ENCODE peak calls at places on chromosomes 2 and 18, in six cellular contexts. One of them, this sample, is unnamed.

GRCh38 chr2:164028764-164029534 is 293.1 kb upstream of the FIGN start:
- DNase-seq in A549: no peak
- DNase-seq in foreskin fibroblast: no peak
- DNase-seq in cardiac muscle cell: no peak
- DNase-seq in stomach: no peak
- DNase-seq in GM23338: peak
- DNase-seq in this sample: no peak

GRCh38 chr2:189751080-189751658 is 11.4 kb downstream of the OSGEPL1 start:
- DNase-seq in stomach: peak
- DNase-seq in A549: peak
- DNase-seq in cardiac muscle cell: peak
- DNase-seq in GM23338: peak
- DNase-seq in foreskin fibroblast: peak
- DNase-seq in this sample: no peak

GRCh38 chr2:45892236-45892701 is 240.8 kb downstream of the PRKCE start:
- DNase-seq in GM23338: no peak
- DNase-seq in A549: no peak
- DNase-seq in foreskin fibroblast: no peak
- DNase-seq in stomach: no peak
- DNase-seq in cardiac muscle cell: peak
- DNase-seq in this sample: no peak

GRCh38 chr2:31383471-31384153 is 30.9 kb downstream of the XDH start:
- DNase-seq in cardiac muscle cell: no peak
- DNase-seq in foreskin fibroblast: peak
- DNase-seq in A549: peak
- DNase-seq in GM23338: no peak
- DNase-seq in stomach: no peak
- DNase-seq in this sample: no peak

GRCh38 chr2:5692561-5693287 is 540 bp downstream of the SOX11 start:
- DNase-seq in cardiac muscle cell: peak
- DNase-seq in foreskin fibroblast: no peak
- DNase-seq in stomach: no peak
- DNase-seq in GM23338: peak
- DNase-seq in A549: peak
- DNase-seq in this sample: no peak

GRCh38 chr2:24077535-24077877 is 1.4 kb upstream of the SF3B6 start:
- DNase-seq in cardiac muscle cell: no peak
- DNase-seq in stomach: no peak
- DNase-seq in foreskin fibroblast: no peak
- DNase-seq in A549: no peak
- DNase-seq in GM23338: no peak
- DNase-seq in this sample: no peak

GRCh38 chr2:232667989-232668583 is 29.0 kb upstream of the GIGYF2 start:
- DNase-seq in cardiac muscle cell: no peak
- DNase-seq in A549: no peak
- DNase-seq in foreskin fibroblast: no peak
- DNase-seq in stomach: no peak
- DNase-seq in GM23338: no peak
- DNase-seq in this sample: no peak

GRCh38 chr2:101501443-101501842 is 26.5 kb upstream of the RFX8 start:
- DNase-seq in stomach: no peak
- DNase-seq in GM23338: no peak
- DNase-seq in foreskin fibroblast: no peak
- DNase-seq in cardiac muscle cell: peak
- DNase-seq in A549: no peak
- DNase-seq in this sample: no peak

GRCh38 chr18:61569176-61569892 is 236.1 kb downstream of the CDH20 start:
- DNase-seq in cardiac muscle cell: no peak
- DNase-seq in stomach: no peak
- DNase-seq in foreskin fibroblast: peak
- DNase-seq in A549: no peak
- DNase-seq in GM23338: peak
- DNase-seq in this sample: no peak

GRCh38 chr2:130728549-130729310 is at the start of gene GPR148:
- DNase-seq in GM23338: no peak
- DNase-seq in stomach: no peak
- DNase-seq in A549: no peak
- DNase-seq in cardiac muscle cell: no peak
- DNase-seq in foreskin fibroblast: no peak
- DNase-seq in this sample: no peak

GRCh38 chr2:232624554-232624842 is 8.9 kb upstream of the EFHD1 start:
- DNase-seq in cardiac muscle cell: no peak
- DNase-seq in GM23338: no peak
- DNase-seq in stomach: no peak
- DNase-seq in foreskin fibroblast: no peak
- DNase-seq in A549: no peak
- DNase-seq in this sample: no peak

GRCh38 chr2:105179469-105180372 is 61.8 kb upstream of the GPR45 start:
- DNase-seq in foreskin fibroblast: peak
- DNase-seq in cardiac muscle cell: peak
- DNase-seq in A549: peak
- DNase-seq in GM23338: peak
- DNase-seq in stomach: peak
- DNase-seq in this sample: no peak
- TF ChIP-seq CTCF in foreskin fibroblast: peak
- TF ChIP-seq CTCF in cardiac muscle cell: peak
- TF ChIP-seq CTCF in A549: peak
- TF ChIP-seq CTCF in GM23338: peak
- TF ChIP-seq CTCF in stomach: no peak
- TF ChIP-seq CTCF in this sample: no peak

GRCh38 chr18:11981633-11982366 is 493 bp downstream of the IMPA2 start:
- DNase-seq in A549: no peak
- DNase-seq in stomach: peak
- DNase-seq in cardiac muscle cell: peak
- DNase-seq in foreskin fibroblast: no peak
- DNase-seq in GM23338: peak
- DNase-seq in this sample: peak

GRCh38 chr18:11980148-11980554 is 1.2 kb upstream of the IMPA2 start:
- DNase-seq in stomach: no peak
- DNase-seq in foreskin fibroblast: no peak
- DNase-seq in GM23338: no peak
- DNase-seq in cardiac muscle cell: no peak
- DNase-seq in A549: no peak
- DNase-seq in this sample: no peak

GRCh38 chr18:11981383-11981632 is at the start of gene IMPA2:
- DNase-seq in foreskin fibroblast: no peak
- DNase-seq in stomach: no peak
- DNase-seq in GM23338: no peak
- DNase-seq in A549: no peak
- DNase-seq in cardiac muscle cell: no peak
- DNase-seq in this sample: no peak

GRCh38 chr18:11982981-11983380 is 1.7 kb downstream of the IMPA2 start:
- DNase-seq in cardiac muscle cell: no peak
- DNase-seq in foreskin fibroblast: no peak
- DNase-seq in GM23338: peak
- DNase-seq in A549: no peak
- DNase-seq in stomach: no peak
- DNase-seq in this sample: no peak

GRCh38 chr18:11980555-11981382 is 538 bp upstream of the IMPA2 start:
- DNase-seq in GM23338: peak
- DNase-seq in cardiac muscle cell: peak
- DNase-seq in A549: peak
- DNase-seq in foreskin fibroblast: peak
- DNase-seq in stomach: peak
- DNase-seq in this sample: peak
- TF ChIP-seq CTCF in GM23338: peak
- TF ChIP-seq CTCF in cardiac muscle cell: no peak
- TF ChIP-seq CTCF in A549: no peak
- TF ChIP-seq CTCF in foreskin fibroblast: no peak
- TF ChIP-seq CTCF in stomach: no peak
- TF ChIP-seq CTCF in this sample: no peak

GRCh38 chr2:236981710-236982485 is 103.8 kb upstream of the COPS8 start:
- DNase-seq in cardiac muscle cell: no peak
- DNase-seq in GM23338: no peak
- DNase-seq in foreskin fibroblast: no peak
- DNase-seq in stomach: no peak
- DNase-seq in A549: no peak
- DNase-seq in this sample: no peak

GRCh38 chr2:236986524-236987330 is 99.0 kb upstream of the COPS8 start:
- DNase-seq in stomach: no peak
- DNase-seq in foreskin fibroblast: no peak
- DNase-seq in A549: no peak
- DNase-seq in cardiac muscle cell: no peak
- DNase-seq in GM23338: no peak
- DNase-seq in this sample: no peak

GRCh38 chr2:236982693-236983092 is 103.0 kb upstream of the COPS8 start:
- DNase-seq in stomach: no peak
- DNase-seq in GM23338: no peak
- DNase-seq in foreskin fibroblast: no peak
- DNase-seq in cardiac muscle cell: no peak
- DNase-seq in A549: no peak
- DNase-seq in this sample: no peak

GRCh38 chr2:236985940-236986339 is 99.7 kb upstream of the COPS8 start:
- DNase-seq in A549: no peak
- DNase-seq in stomach: no peak
- DNase-seq in cardiac muscle cell: no peak
- DNase-seq in foreskin fibroblast: no peak
- DNase-seq in GM23338: no peak
- DNase-seq in this sample: no peak

DNA sequence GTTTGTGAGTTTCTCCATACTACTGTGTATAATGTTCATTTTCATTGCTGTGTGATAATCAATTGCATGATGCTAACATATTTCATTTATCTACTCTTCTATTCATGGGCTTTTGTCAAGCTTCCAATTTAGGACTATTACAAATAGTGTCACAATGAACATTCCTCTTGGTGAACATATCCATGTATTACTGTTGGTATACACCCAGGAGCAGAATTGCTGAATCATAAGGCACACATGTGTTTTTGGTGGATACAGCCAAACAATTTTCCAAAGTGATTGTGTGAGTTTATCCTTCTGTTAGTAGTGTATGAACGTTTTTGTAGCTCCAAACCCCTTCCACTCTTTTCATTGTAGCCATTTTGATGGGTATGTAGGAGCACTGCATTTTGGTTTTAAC is 101.6 kb upstream of the COPS8 start:
- DNase-seq in cardiac muscle cell: no peak
- DNase-seq in stomach: no peak
- DNase-seq in A549: no peak
- DNase-seq in GM23338: no peak
- DNase-seq in foreskin fibroblast: peak
- DNase-seq in this sample: no peak
- TF ChIP-seq CTCF in cardiac muscle cell: no peak
- TF ChIP-seq CTCF in stomach: no peak
- TF ChIP-seq CTCF in A549: no peak
- TF ChIP-seq CTCF in GM23338: no peak
- TF ChIP-seq CTCF in foreskin fibroblast: no peak
- TF ChIP-seq CTCF in this sample: no peak

GRCh38 chr2:150859162-150859561 is 371.7 kb upstream of the RND3 start:
- DNase-seq in foreskin fibroblast: no peak
- DNase-seq in cardiac muscle cell: no peak
- DNase-seq in GM23338: no peak
- DNase-seq in A549: no peak
- DNase-seq in stomach: no peak
- DNase-seq in this sample: no peak
- TF ChIP-seq CTCF in foreskin fibroblast: no peak
- TF ChIP-seq CTCF in cardiac muscle cell: no peak
- TF ChIP-seq CTCF in GM23338: no peak
- TF ChIP-seq CTCF in A549: no peak
- TF ChIP-seq CTCF in stomach: no peak
- TF ChIP-seq CTCF in this sample: no peak

DNA sequence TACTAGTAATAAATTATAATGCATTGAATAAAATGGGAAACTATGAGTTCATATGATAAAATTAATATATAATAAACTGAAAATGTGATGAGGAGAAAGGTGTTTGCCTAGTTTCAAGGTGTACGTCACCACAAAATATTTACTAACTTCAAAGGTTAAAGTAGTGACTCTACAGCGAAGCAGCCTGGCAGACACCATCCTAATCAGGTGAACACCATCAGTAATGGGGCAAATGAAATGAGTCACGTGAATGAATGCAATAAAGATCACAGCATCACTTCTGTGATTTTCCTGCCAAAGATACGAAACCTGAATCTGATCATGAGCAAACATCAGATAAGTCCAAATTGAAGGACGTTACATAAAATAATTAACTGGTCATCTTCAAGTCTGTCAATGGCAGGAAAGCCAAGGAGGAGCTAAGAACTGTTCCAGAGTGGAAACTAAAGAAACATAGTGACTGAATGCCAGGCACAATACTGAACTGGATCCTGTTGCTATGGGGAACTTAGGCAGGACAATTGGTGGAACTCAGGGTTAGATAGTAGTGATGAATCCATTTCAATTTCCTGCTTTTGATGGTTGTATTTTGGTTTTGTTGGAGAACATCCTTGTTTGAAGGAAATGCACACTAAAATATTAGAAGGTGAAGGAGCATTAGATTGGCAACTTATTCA is 12.1 kb upstream of the NOSTRIN start:
- DNase-seq in cardiac muscle cell: no peak
- DNase-seq in stomach: no peak
- DNase-seq in A549: no peak
- DNase-seq in foreskin fibroblast: no peak
- DNase-seq in GM23338: no peak
- DNase-seq in this sample: no peak
- TF ChIP-seq CTCF in cardiac muscle cell: no peak
- TF ChIP-seq CTCF in stomach: no peak
- TF ChIP-seq CTCF in A549: no peak
- TF ChIP-seq CTCF in foreskin fibroblast: no peak
- TF ChIP-seq CTCF in GM23338: no peak
- TF ChIP-seq CTCF in this sample: no peak

GRCh38 chr2:25856377-25856776 is 21.9 kb downstream of the ASXL2 start:
- DNase-seq in GM23338: peak
- DNase-seq in cardiac muscle cell: no peak
- DNase-seq in A549: no peak
- DNase-seq in foreskin fibroblast: no peak
- DNase-seq in stomach: no peak
- DNase-seq in this sample: no peak
- TF ChIP-seq CTCF in GM23338: peak
- TF ChIP-seq CTCF in cardiac muscle cell: no peak
- TF ChIP-seq CTCF in A549: peak
- TF ChIP-seq CTCF in foreskin fibroblast: no peak
- TF ChIP-seq CTCF in stomach: no peak
- TF ChIP-seq CTCF in this sample: no peak

DNA sequence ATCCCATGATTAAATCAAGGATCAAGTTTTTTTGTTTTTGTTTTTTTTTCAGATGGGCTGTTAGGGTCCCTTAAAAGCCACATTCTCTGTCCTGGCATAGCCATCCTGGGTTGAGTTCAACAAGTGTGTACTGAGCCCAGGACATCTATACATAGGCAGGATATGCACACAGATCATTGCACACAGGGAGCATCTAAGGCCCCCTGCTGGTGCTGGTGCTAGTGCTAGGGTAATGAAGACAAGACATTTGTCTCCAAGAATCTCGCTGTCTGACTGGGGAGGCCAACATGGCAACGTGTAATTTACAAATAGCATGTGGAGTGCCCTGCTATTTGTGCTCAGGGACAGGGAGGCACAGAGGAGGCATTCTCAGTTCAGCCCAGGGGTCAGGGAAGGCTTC is 124.5 kb downstream of the VAPA start:
- DNase-seq in stomach: peak
- DNase-seq in cardiac muscle cell: no peak
- DNase-seq in GM23338: no peak
- DNase-seq in A549: no peak
- DNase-seq in foreskin fibroblast: no peak
- DNase-seq in this sample: no peak
- TF ChIP-seq CTCF in stomach: no peak
- TF ChIP-seq CTCF in cardiac muscle cell: no peak
- TF ChIP-seq CTCF in GM23338: no peak
- TF ChIP-seq CTCF in A549: no peak
- TF ChIP-seq CTCF in foreskin fibroblast: no peak
- TF ChIP-seq CTCF in this sample: no peak

This sample was measured in omental fat pad.